ENCODE peak calls at places on chromosomes 16 and 17, in eight cellular contexts. I, U, V, K, E, R, C and N are unnamed samples.

GRCh38 chr17:1604831-1605528 is 23.7 kb downstream of the SLC43A2 start:
- DNase-seq in U (no peak), C (no peak), V (no peak), R (no peak), K (no peak), E (no peak), I (peak; percentile 87), N (no peak)

GRCh38 chr17:53588317-53588716 is 234.4 kb upstream of the KIF2B start:
- DNase-seq in I (no peak), E (no peak), K (no peak), R (no peak), U (no peak), C (no peak), V (no peak), N (no peak)

GRCh38 chr16:2500937-2501750 is 12.6 kb upstream of the ATP6V0C start:
- DNase-seq in C (peak; percentile 67), U (peak; percentile 88), I (peak; percentile 83), V (peak; percentile 92), K (peak; percentile 73), R (peak; percentile 65), E (peak; percentile 77), N (peak; percentile 82)

GRCh38 chr17:36614974-36615373 is 13.6 kb downstream of the MRM1 start:
- DNase-seq in I (no peak), E (no peak), C (no peak), R (no peak), V (no peak), K (no peak), U (no peak), N (no peak)

GRCh38 chr17:46962374-46962790 is 16.7 kb downstream of the RPRML start:
- DNase-seq in R (no peak), C (no peak), V (no peak), I (no peak), U (peak; percentile 90), E (peak; percentile 48), K (no peak), N (no peak)

GRCh38 chr16:3717235-3718018 is at the start of gene TRAP1:
- DNase-seq in E (peak; percentile 78), R (peak; percentile 67), K (peak; percentile 91), U (peak; percentile 89), V (peak; percentile 92), C (peak; percentile 90), I (peak; percentile 86), N (peak; percentile 93)

GRCh38 chr17:76145231-76146052 is 4.4 kb upstream of the FOXJ1 start:
- DNase-seq in E (no peak), C (no peak), I (no peak), U (no peak), R (no peak), V (no peak), K (no peak), N (peak; percentile 71)

GRCh38 chr17:3983945-3984484 is 19.8 kb upstream of the ATP2A3 start:
- DNase-seq in U (peak; percentile 86), K (no peak), C (no peak), V (no peak), R (no peak), E (peak; percentile 37), I (no peak), N (no peak)

GRCh38 chr16:28182183-28182582 is 29.6 kb downstream of the XPO6 start:
- DNase-seq in E (no peak), C (peak; percentile 57), R (no peak), K (no peak), I (peak; percentile 20), V (no peak), U (no peak), N (no peak)

GRCh38 chr16:30136971-30137601 is 14.1 kb upstream of the MAPK3 start:
- DNase-seq in V (no peak), I (no peak), C (no peak), R (no peak), K (no peak), E (no peak), U (no peak), N (no peak)

GRCh38 chr17:63751806-63752205 is 10.2 kb upstream of the STRADA start:
- DNase-seq in V (no peak), E (no peak), K (peak; percentile 7), U (peak; percentile 24), C (no peak), R (no peak), I (no peak), N (peak; percentile 37)

GRCh38 chr16:64412578-64413280 is 709.1 kb downstream of the CDH11 start:
- DNase-seq in V (no peak), C (no peak), E (peak; percentile 77), I (no peak), U (peak; percentile 12), R (no peak), K (no peak), N (no peak)

GRCh38 chr16:31696968-31697743 is 169.5 kb downstream of the AHSP start:
- DNase-seq in C (no peak), K (no peak), E (peak; percentile 35), R (peak; percentile 52), I (peak; percentile 18), V (no peak), U (peak; percentile 59), N (no peak)

GRCh38 chr17:67974186-67974585 is 22.1 kb downstream of the C17orf58 start:
- DNase-seq in U (no peak), I (no peak), R (no peak), E (no peak), V (no peak), C (no peak), K (no peak), N (no peak)

GRCh38 chr17:5508855-5509254 is 22.5 kb downstream of the MIS12 start:
- DNase-seq in E (peak; percentile 88), U (peak; percentile 27), V (no peak), I (peak; percentile 61), K (no peak), R (peak; percentile 31), C (no peak), N (no peak)